ENCODE peak calls at places on chromosomes 4 and X, in ten cellular contexts. One of them, this sample, is unnamed.

GRCh38 chrX:77342028-77342427 is 105.2 kb upstream of the FGF16 start:
- DNase-seq in PC-9: no peak
- DNase-seq in fibroblast of lung: no peak
- DNase-seq in GM20000: no peak
- DNase-seq in GM13976: no peak
- DNase-seq in endothelial cell: no peak
- DNase-seq in cardiac fibroblast: no peak
- DNase-seq in psoas muscle: no peak
- DNase-seq in CD4-positive, alpha-beta T cell: no peak
- DNase-seq in fibroblast of the aortic adventitia: peak
- DNase-seq in this sample: no peak

GRCh38 chrX:18855919-18856644 is 127.8 kb downstream of the PHKA2 start:
- DNase-seq in cardiac fibroblast: peak
- DNase-seq in GM13976: peak
- DNase-seq in PC-9: no peak
- DNase-seq in fibroblast of the aortic adventitia: no peak
- DNase-seq in fibroblast of lung: peak
- DNase-seq in GM20000: peak
- DNase-seq in CD4-positive, alpha-beta T cell: no peak
- DNase-seq in psoas muscle: no peak
- DNase-seq in endothelial cell: no peak
- DNase-seq in this sample: no peak

GRCh38 chr4:145960012-145960411 is 21.4 kb upstream of the ZNF827 start:
- DNase-seq in GM13976: no peak
- DNase-seq in cardiac fibroblast: no peak
- DNase-seq in CD4-positive, alpha-beta T cell: no peak
- DNase-seq in PC-9: no peak
- DNase-seq in psoas muscle: no peak
- DNase-seq in endothelial cell: no peak
- DNase-seq in fibroblast of the aortic adventitia: no peak
- DNase-seq in GM20000: no peak
- DNase-seq in fibroblast of lung: no peak
- DNase-seq in this sample: no peak

GRCh38 chr4:109298279-109299010 is 4.0 kb downstream of the COL25A1 start:
- DNase-seq in CD4-positive, alpha-beta T cell: no peak
- DNase-seq in GM20000: peak
- DNase-seq in psoas muscle: no peak
- DNase-seq in cardiac fibroblast: peak
- DNase-seq in fibroblast of the aortic adventitia: no peak
- DNase-seq in PC-9: no peak
- DNase-seq in fibroblast of lung: no peak
- DNase-seq in endothelial cell: peak
- DNase-seq in GM13976: no peak
- DNase-seq in this sample: no peak

GRCh38 chr4:94870151-94870550 is 112.4 kb downstream of the BMPR1B start:
- DNase-seq in CD4-positive, alpha-beta T cell: no peak
- DNase-seq in GM13976: no peak
- DNase-seq in fibroblast of the aortic adventitia: peak
- DNase-seq in GM20000: no peak
- DNase-seq in cardiac fibroblast: no peak
- DNase-seq in PC-9: no peak
- DNase-seq in endothelial cell: no peak
- DNase-seq in fibroblast of lung: peak
- DNase-seq in psoas muscle: no peak
- DNase-seq in this sample: no peak

GRCh38 chrX:23483396-23483795 is 148.7 kb downstream of the PTCHD1 start:
- DNase-seq in fibroblast of lung: no peak
- DNase-seq in psoas muscle: no peak
- DNase-seq in GM13976: no peak
- DNase-seq in CD4-positive, alpha-beta T cell: no peak
- DNase-seq in endothelial cell: no peak
- DNase-seq in cardiac fibroblast: no peak
- DNase-seq in fibroblast of the aortic adventitia: no peak
- DNase-seq in GM20000: no peak
- DNase-seq in PC-9: no peak
- DNase-seq in this sample: no peak

GRCh38 chr4:54330896-54331295 is 101.8 kb downstream of the PDGFRA start:
- DNase-seq in cardiac fibroblast: no peak
- DNase-seq in psoas muscle: no peak
- DNase-seq in fibroblast of lung: no peak
- DNase-seq in GM20000: no peak
- DNase-seq in GM13976: no peak
- DNase-seq in PC-9: no peak
- DNase-seq in endothelial cell: no peak
- DNase-seq in fibroblast of the aortic adventitia: no peak
- DNase-seq in CD4-positive, alpha-beta T cell: no peak
- DNase-seq in this sample: no peak

GRCh38 chr4:163892417-163892816 is 397.9 kb downstream of the TMA16 start:
- DNase-seq in fibroblast of the aortic adventitia: no peak
- DNase-seq in GM20000: no peak
- DNase-seq in psoas muscle: no peak
- DNase-seq in endothelial cell: no peak
- DNase-seq in PC-9: no peak
- DNase-seq in CD4-positive, alpha-beta T cell: no peak
- DNase-seq in GM13976: no peak
- DNase-seq in cardiac fibroblast: no peak
- DNase-seq in fibroblast of lung: no peak
- DNase-seq in this sample: no peak

GRCh38 chrX:119783026-119783425 is 8.4 kb downstream of the RPL39 start:
- DNase-seq in endothelial cell: no peak
- DNase-seq in psoas muscle: no peak
- DNase-seq in fibroblast of the aortic adventitia: no peak
- DNase-seq in CD4-positive, alpha-beta T cell: no peak
- DNase-seq in cardiac fibroblast: no peak
- DNase-seq in GM20000: no peak
- DNase-seq in fibroblast of lung: no peak
- DNase-seq in PC-9: no peak
- DNase-seq in GM13976: no peak
- DNase-seq in this sample: no peak

DNA sequence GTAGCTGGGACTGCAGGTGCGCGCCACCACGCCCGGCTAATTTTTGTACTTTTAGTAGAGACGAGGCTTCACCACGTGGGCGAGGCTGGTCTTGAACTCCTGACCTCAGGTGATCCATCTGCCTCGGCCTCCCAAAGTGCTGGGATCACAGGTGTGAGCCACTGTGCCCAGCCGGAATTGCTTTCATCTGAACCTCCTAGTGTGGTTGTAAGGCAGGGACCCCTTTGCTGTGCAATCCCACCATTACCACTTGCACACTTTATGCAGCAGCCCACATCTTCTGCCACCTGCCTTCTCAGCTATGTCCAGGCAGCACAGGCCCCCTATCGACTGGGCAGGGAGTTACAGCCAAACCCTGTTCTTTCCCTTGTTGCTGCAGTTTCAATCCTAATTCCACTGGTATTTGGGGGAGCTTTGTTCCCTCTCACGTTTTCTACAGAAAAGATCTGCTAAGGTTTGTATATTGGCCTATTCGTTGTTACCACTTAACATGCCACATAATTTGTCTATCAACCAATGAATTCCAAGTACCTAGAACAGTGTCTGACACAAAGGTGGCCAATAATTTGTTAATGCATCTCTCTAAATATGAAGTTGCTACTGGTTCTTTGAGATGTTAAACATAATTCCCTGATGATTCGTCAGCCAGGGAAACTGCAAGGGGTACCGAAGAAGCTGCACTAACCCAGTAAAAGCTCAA is 6.5 kb downstream of the RPL39 start:
- DNase-seq in psoas muscle: no peak
- DNase-seq in CD4-positive, alpha-beta T cell: peak
- DNase-seq in fibroblast of lung: peak
- DNase-seq in endothelial cell: peak
- DNase-seq in GM13976: peak
- DNase-seq in GM20000: no peak
- DNase-seq in PC-9: peak
- DNase-seq in cardiac fibroblast: peak
- DNase-seq in fibroblast of the aortic adventitia: peak
- DNase-seq in this sample: no peak
- TF ChIP-seq CTCF in psoas muscle: peak
- TF ChIP-seq CTCF in CD4-positive, alpha-beta T cell: peak
- TF ChIP-seq CTCF in fibroblast of lung: peak
- TF ChIP-seq CTCF in endothelial cell: peak
- TF ChIP-seq CTCF in GM13976: peak
- TF ChIP-seq CTCF in GM20000: peak
- TF ChIP-seq CTCF in PC-9: peak
- TF ChIP-seq CTCF in cardiac fibroblast: peak
- TF ChIP-seq CTCF in fibroblast of the aortic adventitia: peak
- TF ChIP-seq CTCF in this sample: peak

GRCh38 chr4:122152699-122153328 is 683 bp downstream of the BLTP1 start:
- DNase-seq in cardiac fibroblast: peak
- DNase-seq in PC-9: peak
- DNase-seq in GM20000: peak
- DNase-seq in fibroblast of the aortic adventitia: peak
- DNase-seq in psoas muscle: peak
- DNase-seq in endothelial cell: peak
- DNase-seq in CD4-positive, alpha-beta T cell: peak
- DNase-seq in GM13976: peak
- DNase-seq in fibroblast of lung: peak
- DNase-seq in this sample: peak

GRCh38 chr4:122146652-122147051 is 5.5 kb upstream of the BLTP1 start:
- DNase-seq in fibroblast of the aortic adventitia: no peak
- DNase-seq in CD4-positive, alpha-beta T cell: no peak
- DNase-seq in psoas muscle: no peak
- DNase-seq in cardiac fibroblast: no peak
- DNase-seq in PC-9: no peak
- DNase-seq in fibroblast of lung: no peak
- DNase-seq in GM13976: no peak
- DNase-seq in endothelial cell: no peak
- DNase-seq in GM20000: no peak
- DNase-seq in this sample: no peak

GRCh38 chr4:122150896-122151295 is 1.2 kb upstream of the BLTP1 start:
- DNase-seq in psoas muscle: no peak
- DNase-seq in GM13976: no peak
- DNase-seq in fibroblast of the aortic adventitia: no peak
- DNase-seq in PC-9: no peak
- DNase-seq in CD4-positive, alpha-beta T cell: no peak
- DNase-seq in endothelial cell: no peak
- DNase-seq in fibroblast of lung: no peak
- DNase-seq in cardiac fibroblast: no peak
- DNase-seq in GM20000: peak
- DNase-seq in this sample: no peak

GRCh38 chr4:122156819-122157218 is 4.7 kb downstream of the BLTP1 start:
- DNase-seq in fibroblast of lung: no peak
- DNase-seq in CD4-positive, alpha-beta T cell: no peak
- DNase-seq in psoas muscle: no peak
- DNase-seq in fibroblast of the aortic adventitia: no peak
- DNase-seq in GM13976: peak
- DNase-seq in GM20000: no peak
- DNase-seq in endothelial cell: no peak
- DNase-seq in cardiac fibroblast: no peak
- DNase-seq in PC-9: no peak
- DNase-seq in this sample: no peak

DNA sequence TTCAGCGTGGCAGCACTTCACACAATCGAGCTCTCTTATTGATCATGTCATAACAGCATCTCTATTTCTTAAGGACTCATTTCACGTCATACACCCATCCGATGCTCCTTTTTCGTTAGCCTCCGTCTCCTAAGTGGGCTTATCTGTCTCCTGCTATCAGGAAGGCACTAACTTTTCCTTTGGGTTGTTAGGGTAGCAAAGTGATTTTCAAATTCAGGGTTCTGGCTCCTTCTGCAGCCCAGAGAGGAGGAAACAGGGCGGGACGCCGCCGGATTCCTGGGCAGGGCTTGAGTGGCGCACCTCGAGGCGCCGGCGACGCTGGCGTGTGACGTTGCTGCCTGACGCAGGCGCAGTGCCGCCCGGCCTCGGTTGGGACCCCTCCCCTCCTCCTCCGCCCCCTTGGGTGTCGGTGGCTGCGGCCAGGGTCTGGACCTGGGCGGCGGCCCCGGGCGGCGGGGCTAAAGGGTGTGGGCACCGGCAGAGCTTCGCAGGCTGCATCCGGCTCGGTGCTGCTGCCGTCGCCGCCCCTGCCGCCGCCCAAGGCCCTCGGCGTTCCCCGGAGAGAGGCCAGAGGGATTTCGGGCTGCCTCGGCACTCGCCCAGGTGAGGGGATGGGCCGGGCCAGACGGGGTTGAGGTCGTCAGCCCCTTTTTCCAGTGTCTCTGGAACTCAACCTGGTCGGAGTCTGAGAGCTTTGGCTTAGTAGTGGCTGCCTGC is at the start of gene BLTP1:
- DNase-seq in endothelial cell: peak
- DNase-seq in cardiac fibroblast: peak
- DNase-seq in fibroblast of the aortic adventitia: peak
- DNase-seq in CD4-positive, alpha-beta T cell: peak
- DNase-seq in psoas muscle: peak
- DNase-seq in GM20000: peak
- DNase-seq in fibroblast of lung: peak
- DNase-seq in PC-9: peak
- DNase-seq in GM13976: peak
- DNase-seq in this sample: peak
- TF ChIP-seq CTCF in endothelial cell: no peak
- TF ChIP-seq CTCF in cardiac fibroblast: no peak
- TF ChIP-seq CTCF in fibroblast of the aortic adventitia: no peak
- TF ChIP-seq CTCF in CD4-positive, alpha-beta T cell: no peak
- TF ChIP-seq CTCF in psoas muscle: no peak
- TF ChIP-seq CTCF in GM20000: no peak
- TF ChIP-seq CTCF in fibroblast of lung: no peak
- TF ChIP-seq CTCF in PC-9: no peak
- TF ChIP-seq CTCF in GM13976: no peak
- TF ChIP-seq CTCF in this sample: no peak

GRCh38 chr4:39587881-39588280 is 50.8 kb downstream of the SMIM14 start:
- DNase-seq in GM13976: no peak
- DNase-seq in fibroblast of lung: peak
- DNase-seq in endothelial cell: no peak
- DNase-seq in GM20000: no peak
- DNase-seq in PC-9: no peak
- DNase-seq in cardiac fibroblast: peak
- DNase-seq in fibroblast of the aortic adventitia: peak
- DNase-seq in CD4-positive, alpha-beta T cell: no peak
- DNase-seq in psoas muscle: no peak
- DNase-seq in this sample: peak

DNA sequence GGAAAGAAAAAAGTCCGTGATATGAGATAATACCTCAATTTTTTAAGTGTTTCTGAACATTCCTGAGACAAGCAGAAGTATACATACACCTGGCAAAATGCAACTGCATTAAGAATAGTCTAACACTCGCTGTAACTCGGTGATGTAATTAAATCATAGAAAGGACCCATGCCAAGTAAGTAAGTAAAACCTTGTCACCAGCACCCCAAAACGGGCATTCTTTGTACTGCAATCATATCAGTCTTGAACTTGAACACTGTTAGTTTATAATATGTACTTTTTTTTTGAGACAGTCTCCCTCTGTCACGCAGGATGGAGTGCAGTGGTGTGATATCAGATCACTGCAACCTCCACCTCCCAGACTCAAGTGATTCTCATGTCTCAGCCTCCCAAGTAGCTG is 47.4 kb downstream of the SMIM14 start:
- DNase-seq in endothelial cell: no peak
- DNase-seq in PC-9: peak
- DNase-seq in fibroblast of lung: no peak
- DNase-seq in fibroblast of the aortic adventitia: peak
- DNase-seq in CD4-positive, alpha-beta T cell: no peak
- DNase-seq in GM13976: no peak
- DNase-seq in cardiac fibroblast: peak
- DNase-seq in GM20000: no peak
- DNase-seq in psoas muscle: no peak
- DNase-seq in this sample: no peak
- TF ChIP-seq CTCF in endothelial cell: no peak
- TF ChIP-seq CTCF in PC-9: peak
- TF ChIP-seq CTCF in fibroblast of lung: no peak
- TF ChIP-seq CTCF in fibroblast of the aortic adventitia: peak
- TF ChIP-seq CTCF in CD4-positive, alpha-beta T cell: no peak
- TF ChIP-seq CTCF in GM13976: peak
- TF ChIP-seq CTCF in cardiac fibroblast: no peak
- TF ChIP-seq CTCF in GM20000: no peak
- TF ChIP-seq CTCF in psoas muscle: no peak
- TF ChIP-seq CTCF in this sample: peak

GRCh38 chrX:20547649-20548051 is 280.9 kb upstream of the RPS6KA3 start:
- DNase-seq in CD4-positive, alpha-beta T cell: no peak
- DNase-seq in GM13976: no peak
- DNase-seq in PC-9: no peak
- DNase-seq in GM20000: peak
- DNase-seq in fibroblast of the aortic adventitia: peak
- DNase-seq in psoas muscle: no peak
- DNase-seq in cardiac fibroblast: peak
- DNase-seq in endothelial cell: no peak
- DNase-seq in fibroblast of lung: peak
- DNase-seq in this sample: no peak

GRCh38 chrX:20542072-20542471 is 275.4 kb upstream of the RPS6KA3 start:
- DNase-seq in fibroblast of the aortic adventitia: no peak
- DNase-seq in PC-9: no peak
- DNase-seq in GM20000: no peak
- DNase-seq in endothelial cell: no peak
- DNase-seq in GM13976: no peak
- DNase-seq in cardiac fibroblast: no peak
- DNase-seq in CD4-positive, alpha-beta T cell: no peak
- DNase-seq in fibroblast of lung: no peak
- DNase-seq in psoas muscle: no peak
- DNase-seq in this sample: no peak

GRCh38 chrX:20545538-20545937 is 278.8 kb upstream of the RPS6KA3 start:
- DNase-seq in CD4-positive, alpha-beta T cell: no peak
- DNase-seq in GM13976: no peak
- DNase-seq in psoas muscle: no peak
- DNase-seq in GM20000: no peak
- DNase-seq in endothelial cell: no peak
- DNase-seq in fibroblast of the aortic adventitia: peak
- DNase-seq in PC-9: no peak
- DNase-seq in cardiac fibroblast: no peak
- DNase-seq in fibroblast of lung: peak
- DNase-seq in this sample: no peak
- TF ChIP-seq CTCF in CD4-positive, alpha-beta T cell: no peak
- TF ChIP-seq CTCF in GM13976: no peak
- TF ChIP-seq CTCF in psoas muscle: no peak
- TF ChIP-seq CTCF in GM20000: no peak
- TF ChIP-seq CTCF in endothelial cell: no peak
- TF ChIP-seq CTCF in fibroblast of the aortic adventitia: no peak
- TF ChIP-seq CTCF in PC-9: no peak
- TF ChIP-seq CTCF in cardiac fibroblast: no peak
- TF ChIP-seq CTCF in fibroblast of lung: no peak
- TF ChIP-seq CTCF in this sample: no peak

This sample was measured in type B pancreatic cell.